ENCODE peak calls at places on chromosome 17, in seven cellular contexts. Y is DMS53; K is NCI-H446 treated with DMSO at 0.1 percent for 48 hours; Q is stomach; S is activated naive CD4-positive, alpha-beta T cell treated with anti-CD3 and anti-CD28 coated beads for 36 hours; A is HFFc6; G is CD8-positive, alpha-beta T cell. J is an unnamed sample.

GRCh38 chr17:49822829-49823228 is 25.0 kb downstream of the TAC4 start:
- DNase-seq in A (no peak), Y (no peak), Q (no peak), G (no peak), K (no peak), S (no peak), J (no peak)

GRCh38 chr17:81990836-81991683 is 13.6 kb downstream of the ASPSCR1 start:
- DNase-seq in A (no peak), S (no peak), G (no peak), Q (no peak), K (no peak), Y (no peak), J (no peak)

GRCh38 chr17:61149862-61150362 is 249.7 kb upstream of the TBX2 start:
- DNase-seq in K (no peak), Y (no peak), S (no peak), G (no peak), A (no peak), Q (no peak), J (no peak)

GRCh38 chr17:50514936-50515702 is 6.9 kb downstream of the MYCBPAP start:
- DNase-seq in K (no peak), Q (no peak), Y (no peak), G (no peak), A (no peak), S (no peak), J (no peak)

GRCh38 chr17:17772231-17772630 is 64.6 kb downstream of the SREBF1 start:
- DNase-seq in Y (no peak), S (no peak), G (no peak), Q (no peak), K (no peak), A (no peak), J (no peak)

GRCh38 chr17:34313164-34313563 is 6.1 kb upstream of the CCL8 start:
- DNase-seq in S (no peak), A (no peak), K (no peak), Q (no peak), Y (no peak), G (no peak), J (no peak)

GRCh38 chr17:28811594-28812135 is 30.9 kb downstream of the FAM222B start:
- DNase-seq in S (peak), Q (no peak), K (no peak), A (peak), Y (peak), G (no peak), J (no peak)

GRCh38 chr17:79924639-79924976 is 85.4 kb upstream of the CBX4 start:
- DNase-seq in G (no peak), A (no peak), Q (no peak), S (no peak), K (no peak), Y (no peak), J (no peak)

GRCh38 chr17:82013341-82013740 is 9.3 kb downstream of the CENPX start:
- DNase-seq in S (no peak), Q (no peak), G (no peak), K (no peak), A (peak), Y (no peak), J (no peak)

GRCh38 chr17:76881966-76882365 is 13.8 kb downstream of the MGAT5B start:
- DNase-seq in A (no peak), Q (no peak), Y (no peak), K (no peak), G (no peak), S (no peak), J (no peak)

GRCh38 chr17:28749516-28750177 is 5.8 kb downstream of the TRAF4 start:
- DNase-seq in Q (no peak), G (no peak), S (no peak), A (no peak), Y (no peak), K (no peak), J (no peak)

GRCh38 chr17:83064021-83064731 is 15.2 kb upstream of the METRNL start:
- DNase-seq in Q (peak), G (no peak), S (peak), K (no peak), A (no peak), Y (no peak), J (peak)

GRCh38 chr17:80743181-80743771 is 198.6 kb downstream of the RPTOR start:
- DNase-seq in K (no peak), Q (no peak), S (peak), Y (no peak), G (peak), A (no peak), J (no peak)

GRCh38 chr17:31297090-31297489 is at the start of gene OMG:
- DNase-seq in Y (no peak), Q (no peak), S (no peak), A (no peak), G (no peak), K (no peak), J (no peak)

GRCh38 chr17:61380217-61380835 is 19.3 kb upstream of the TBX2 start:
- DNase-seq in Y (no peak), K (no peak), S (no peak), A (no peak), Q (no peak), G (no peak), J (no peak)

GRCh38 chr17:75260679-75261335 is 599 bp downstream of the GGA3 start:
- DNase-seq in Q (no peak), S (peak), Y (no peak), A (no peak), K (no peak), G (no peak), J (no peak)

GRCh38 chr17:45052052-45052772 is 780 bp upstream of the DCAKD start:
- DNase-seq in Y (peak), S (peak), A (no peak), G (peak), Q (peak), K (no peak), J (peak)

GRCh38 chr17:79050591-79050990 is 24.0 kb upstream of the ENGASE start:
- DNase-seq in A (no peak), Y (no peak), Q (no peak), G (no peak), K (peak), S (no peak), J (no peak)

GRCh38 chr17:44222112-44222869 is 2.8 kb upstream of the UBTF start:
- DNase-seq in K (no peak), G (peak), S (peak), Q (peak), A (peak), Y (peak), J (peak)

GRCh38 chr17:65627892-65628622 is 66.6 kb upstream of the AXIN2 start:
- DNase-seq in K (no peak), S (no peak), G (no peak), Y (peak), Q (peak), A (peak), J (no peak)

GRCh38 chr17:83002118-83002805 is 77.1 kb upstream of the METRNL start:
- DNase-seq in S (no peak), Q (no peak), G (no peak), A (no peak), Y (no peak), K (no peak), J (no peak)

GRCh38 chr17:66406701-66407644 is 104.6 kb downstream of the PRKCA start:
- DNase-seq in G (no peak), Q (no peak), S (peak), Y (no peak), A (no peak), K (no peak), J (no peak)

GRCh38 chr17:9236286-9237052 is 215.2 kb downstream of the NTN1 start:
- DNase-seq in A (no peak), K (no peak), Y (no peak), Q (no peak), S (no peak), G (no peak), J (no peak)

GRCh38 chr17:2146132-2146871 is 91.4 kb downstream of the HIC1 start:
- DNase-seq in S (no peak), K (no peak), Y (peak), Q (no peak), G (no peak), A (no peak), J (no peak)

J was measured in natural killer cell.